ENCODE peak calls at places on chromosomes 7 and 10, in four cellular contexts. U is HepG2, L is tibial artery, P is PC-3. J is an unnamed sample.

GRCh38 chr10:88389456-88389855 is 193.7 kb downstream of the RNLS start:
- DNase-seq in L (no peak), P (no peak), U (peak; percentile 15), J (peak; percentile 12)

GRCh38 chr7:20597339-20597738 is 18.1 kb upstream of the ABCB5 start:
- DNase-seq in P (no peak), L (no peak), U (no peak), J (no peak)

GRCh38 chr7:24169077-24169624 is 114.8 kb upstream of the NPY start:
- DNase-seq in L (no peak), U (no peak), P (no peak), J (no peak)

GRCh38 chr7:14332155-14332554 is 342.7 kb upstream of the ETV1 start:
- DNase-seq in U (no peak), P (no peak), L (no peak), J (no peak)

GRCh38 chr10:86003201-86003621 is 363.4 kb downstream of the GRID1 start:
- DNase-seq in U (no peak), P (no peak), L (no peak), J (no peak)

GRCh38 chr7:113561446-113561845 is 357.4 kb downstream of the PPP1R3A start:
- DNase-seq in P (no peak), L (no peak), U (no peak), J (no peak)

GRCh38 chr10:60446070-60446833 is 56.6 kb upstream of the ANK3 start:
- DNase-seq in U (no peak), P (peak; percentile 65), L (no peak), J (no peak)

GRCh38 chr10:120746016-120746755 is 105.0 kb upstream of the WDR11 start:
- DNase-seq in U (no peak), L (no peak), P (no peak), J (no peak)

GRCh38 chr10:43595739-43596298 is 10.4 kb upstream of the ZNF485 start:
- DNase-seq in L (no peak), P (no peak), U (no peak), J (no peak)

GRCh38 chr7:157630301-157630853 is 293.6 kb downstream of the DNAJB6 start:
- DNase-seq in U (no peak), L (no peak), P (no peak), J (no peak)

GRCh38 chr7:121262969-121263368 is 65.8 kb upstream of the WNT16 start:
- DNase-seq in P (no peak), U (no peak), L (no peak), J (no peak)

GRCh38 chr7:44936322-44936721 is 42.5 kb downstream of the MYO1G start:
- DNase-seq in U (no peak), P (no peak), L (peak; percentile 23), J (no peak)

GRCh38 chr7:1915956-1916620 is 246.0 kb downstream of the ELFN1 start:
- DNase-seq in U (no peak), P (no peak), L (no peak), J (no peak)

GRCh38 chr10:102384053-102384452 is 11.5 kb upstream of the NFKB2 start:
- DNase-seq in L (no peak), P (no peak), U (no peak), J (no peak)

GRCh38 chr10:3056280-3057037 is 10.9 kb upstream of the PFKP start:
- DNase-seq in P (no peak), U (no peak), L (no peak), J (peak; percentile 59)

GRCh38 chr10:30433779-30434272 is at the start of gene MAP3K8:
- DNase-seq in U (peak; percentile 89), L (peak; percentile 97), P (peak; percentile 79), J (no peak)

GRCh38 chr10:34171957-34172527 is 643.1 kb downstream of the PARD3 start:
- DNase-seq in L (no peak), P (peak; percentile 79), U (no peak), J (no peak)

GRCh38 chr7:107879400-107880035 is 11.5 kb upstream of the DLD start:
- DNase-seq in U (peak; percentile 49), L (no peak), P (peak; percentile 70), J (no peak)

GRCh38 chr7:98755138-98755898 is 114.5 kb downstream of the TMEM130 start:
- DNase-seq in P (no peak), L (peak; percentile 91), U (no peak), J (no peak)

GRCh38 chr7:107614425-107614824 is 34.4 kb downstream of the BCAP29 start:
- DNase-seq in L (no peak), P (peak; percentile 83), U (peak; percentile 15), J (no peak)

GRCh38 chr7:94908204-94909022 is 1.0 kb downstream of the PPP1R9A start:
- DNase-seq in L (no peak), P (peak; percentile 43), U (peak; percentile 54), J (no peak)

GRCh38 chr10:29329420-29329819 is 40.5 kb downstream of the LYZL1 start:
- DNase-seq in L (no peak), U (peak; percentile 54), P (no peak), J (no peak)

GRCh38 chr10:118374404-118374803 is 32.3 kb upstream of the FAM204A start:
- DNase-seq in P (peak; percentile 9), L (no peak), U (no peak), J (peak; percentile 18)

GRCh38 chr7:23349484-23350157 is 50.5 kb downstream of the MALSU1 start:
- DNase-seq in U (no peak), L (no peak), P (peak; percentile 91), J (no peak)

GRCh38 chr7:72053273-72053672 is 358.9 kb downstream of the CALN1 start:
- DNase-seq in P (no peak), L (no peak), U (no peak), J (no peak)

GRCh38 chr10:89207181-89207800 is at the start of gene CH25H:
- DNase-seq in L (peak; percentile 87), P (peak; percentile 14), U (no peak), J (no peak)

GRCh38 chr7:19017374-19017773 is 100.1 kb downstream of the TWIST1 start:
- DNase-seq in U (no peak), L (no peak), P (no peak), J (no peak)

GRCh38 chr7:83550100-83550499 is 98.8 kb downstream of the SEMA3E start:
- DNase-seq in L (no peak), U (no peak), P (no peak), J (no peak)

GRCh38 chr10:114367041-114367675 is 37.1 kb downstream of the AFAP1L2 start:
- DNase-seq in P (no peak), U (no peak), L (no peak), J (no peak)

GRCh38 chr10:61475449-61475873 is 22.3 kb upstream of the TMEM26 start:
- DNase-seq in P (peak; percentile 98), U (no peak), L (no peak), J (no peak)

GRCh38 chr7:19112290-19113000 is 5.0 kb downstream of the TWIST1 start:
- DNase-seq in P (no peak), L (no peak), U (no peak), J (no peak)

GRCh38 chr7:73436031-73436929 is 2.7 kb downstream of the FZD9 start:
- DNase-seq in P (peak; percentile 55), L (no peak), U (peak; percentile 54), J (no peak)

GRCh38 chr7:30396379-30396778 is 82.2 kb downstream of the NOD1 start:
- DNase-seq in P (no peak), U (no peak), L (no peak), J (no peak)
- TF ChIP-seq CTCF in P (peak; percentile 45), U (peak; percentile 32), L (no peak), J (peak; percentile 18)

GRCh38 chr7:5692845-5693278 is 88.6 kb downstream of the RNF216 start:
- DNase-seq in P (peak; percentile 89), L (no peak), U (no peak), J (no peak)

GRCh38 chr7:5692112-5692844 is 89.2 kb downstream of the RNF216 start:
- DNase-seq in U (peak; percentile 71), P (peak; percentile 93), L (peak; percentile 97), J (peak; percentile 91)

GRCh38 chr7:5690931-5691461 is 90.5 kb downstream of the RNF216 start:
- DNase-seq in L (peak; percentile 76), P (no peak), U (no peak), J (peak; percentile 56)

GRCh38 chr7:5689716-5690115 is 91.7 kb downstream of the RNF216 start:
- DNase-seq in U (no peak), L (no peak), P (no peak), J (no peak)

GRCh38 chr7:5691536-5692090 is 89.8 kb downstream of the RNF216 start:
- DNase-seq in U (no peak), P (no peak), L (no peak), J (no peak)
- H3K4me3 ChIP-seq in U (no peak overlapping the region), P (peak overlapping the region; percentile 45), L (peak overlapping the region; percentile 1), J (no peak overlapping the region)

DNA sequence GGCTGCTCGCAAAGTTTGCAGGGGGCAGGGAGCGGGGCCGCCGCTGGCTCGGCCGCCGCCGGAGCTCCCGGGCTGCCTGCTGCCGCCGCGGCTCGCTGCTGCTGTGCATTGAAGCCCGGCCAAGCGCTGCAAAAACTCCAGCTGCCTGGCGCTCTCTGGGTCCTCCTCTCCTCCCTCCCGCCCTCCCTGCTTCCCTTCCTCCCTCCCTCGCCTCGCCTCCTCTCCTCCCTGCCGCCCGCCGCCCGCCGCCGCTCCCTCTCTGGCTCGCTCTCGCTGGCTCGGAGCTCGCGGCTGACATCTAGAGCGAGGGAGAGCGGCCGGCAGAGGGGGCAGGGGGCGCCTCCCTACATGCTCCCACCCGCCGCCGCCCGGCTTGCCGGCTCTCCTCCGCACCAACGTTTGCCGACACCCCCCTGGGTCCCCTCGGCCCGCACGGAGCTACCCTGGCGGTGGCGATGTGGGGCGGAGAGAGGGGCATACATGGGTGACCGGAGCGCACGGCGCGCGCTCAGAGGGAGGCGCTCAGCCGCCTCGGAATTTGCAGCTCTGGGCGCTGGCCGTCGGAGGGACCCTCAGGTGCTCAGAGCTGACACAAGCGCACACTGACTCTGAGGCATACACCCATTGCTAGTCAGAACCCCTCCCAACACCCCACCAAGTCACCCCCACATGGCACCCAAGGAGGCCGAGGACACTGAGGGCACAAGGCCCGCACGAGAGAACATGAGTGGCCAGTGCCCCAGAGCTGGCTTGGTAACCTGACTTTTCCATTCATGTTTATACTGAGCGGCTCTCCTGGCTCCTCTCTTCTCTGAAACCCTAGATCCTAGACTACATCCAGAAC is 1.2 kb upstream of the PLXNA4 start:
- DNase-seq in L (peak; percentile 75), U (no peak), P (peak; percentile 21), J (no peak)
- TF ChIP-seq CTCF in L (no peak), U (peak; percentile 1), P (peak; percentile 21), J (peak; percentile 7)

GRCh38 chr7:112421666-112422486 is 28.4 kb upstream of the IFRD1 start:
- DNase-seq in L (no peak), P (no peak), U (peak; percentile 74), J (no peak)

GRCh38 chr7:112423987-112424386 is 26.3 kb upstream of the IFRD1 start:
- DNase-seq in U (no peak), L (no peak), P (no peak), J (no peak)

GRCh38 chr7:112419543-112420130 is 30.6 kb upstream of the IFRD1 start:
- DNase-seq in U (no peak), P (no peak), L (no peak), J (no peak)

GRCh38 chr7:112422842-112423496 is 27.3 kb upstream of the IFRD1 start:
- DNase-seq in U (peak; percentile 89), P (peak; percentile 98), L (peak; percentile 79), J (peak; percentile 77)

GRCh38 chr7:112420236-112420945 is 29.9 kb upstream of the IFRD1 start:
- DNase-seq in P (peak; percentile 59), U (peak; percentile 74), L (no peak), J (no peak)
- H3K4me3 ChIP-seq in P (peak overlapping the region; percentile 40), U (peak overlapping the region; percentile 53), L (no peak overlapping the region), J (no peak overlapping the region)

GRCh38 chr10:15461353-15462108 is 90.4 kb upstream of the FAM171A1 start:
- DNase-seq in P (peak; percentile 65), U (no peak), L (peak; percentile 74), J (no peak)
- TF ChIP-seq CTCF in P (peak; percentile 56), U (peak; percentile 52), L (peak; percentile 32), J (peak; percentile 29)

J was measured in epithelial cell of proximal tubule.